ENCODE peak calls at places on chromosomes 12 and 14, in five cellular contexts. Q is esophagus squamous epithelium; H is gastrocnemius medialis; B is activated CD8-positive, alpha-beta T cell treated with anti-CD3 and anti-CD28 coated beads for 36 hours; O is NB4. K is an unnamed sample.

GRCh38 chr12:54385251-54385914 is 850 bp upstream of the ZNF385A start:
- DNase-seq in Q (no peak), H (no peak), B (no peak), O (peak; percentile 56), K (no peak)

GRCh38 chr14:101071493-101071891 is 168.0 kb upstream of the RTL1 start:
- DNase-seq in Q (no peak), H (no peak), B (no peak), O (no peak), K (no peak)

GRCh38 chr14:81331229-81332026 is 68.7 kb downstream of the STON2 start:
- DNase-seq in Q (no peak), H (no peak), B (no peak), O (no peak), K (no peak)

GRCh38 chr14:101501858-101502615 is 59.3 kb upstream of the DIO3 start:
- DNase-seq in Q (no peak), H (no peak), B (no peak), O (no peak), K (peak; percentile 57)

GRCh38 chr12:26821212-26821701 is 11.7 kb downstream of the ITPR2 start:
- DNase-seq in Q (no peak), H (no peak), B (no peak), O (no peak), K (no peak)

GRCh38 chr12:60290532-60290931 is 694.7 kb downstream of the SLC16A7 start:
- DNase-seq in Q (no peak), H (no peak), B (no peak), O (no peak), K (no peak)

GRCh38 chr14:26863736-26864135 is 265.9 kb upstream of the NOVA1 start:
- DNase-seq in Q (no peak), H (no peak), B (no peak), O (peak; percentile 26), K (no peak)

GRCh38 chr14:96130854-96131253 is 73.8 kb upstream of the BDKRB2 start:
- DNase-seq in Q (no peak), H (no peak), B (no peak), O (no peak), K (no peak)

GRCh38 chr14:93748208-93749080 is 39.8 kb downstream of the PRIMA1 start:
- DNase-seq in Q (no peak), H (no peak), B (no peak), O (no peak), K (no peak)

GRCh38 chr14:23829736-23830474 is 123.7 kb upstream of the DHRS4 start:
- DNase-seq in Q (no peak), H (no peak), B (peak; percentile 5), O (peak; percentile 84), K (no peak)

GRCh38 chr12:124609041-124609984 is 41.9 kb upstream of the NCOR2 start:
- DNase-seq in Q (peak; percentile 53), H (peak; percentile 44), B (peak; percentile 89), O (peak; percentile 84), K (peak; percentile 76)

GRCh38 chr12:109393437-109394345 is 46.0 kb downstream of the MYO1H start:
- DNase-seq in Q (no peak), H (peak; percentile 22), B (peak; percentile 51), O (peak; percentile 75), K (peak; percentile 27)

GRCh38 chr12:100674009-100674888 is 100.8 kb downstream of the GAS2L3 start:
- DNase-seq in Q (no peak), H (no peak), B (no peak), O (no peak), K (no peak)

GRCh38 chr14:55303646-55304277 is 32.5 kb downstream of the FBXO34 start:
- DNase-seq in Q (no peak), H (no peak), B (no peak), O (peak; percentile 21), K (no peak)

GRCh38 chr12:104370989-104371870 is 67.7 kb downstream of the EID3 start:
- DNase-seq in Q (no peak), H (no peak), B (no peak), O (peak; percentile 1), K (no peak)

GRCh38 chr12:26608273-26608672 is 224.7 kb downstream of the ITPR2 start:
- DNase-seq in Q (no peak), H (no peak), B (no peak), O (no peak), K (no peak)

GRCh38 chr14:32657081-32657480 is 281.6 kb upstream of the NPAS3 start:
- DNase-seq in Q (no peak), H (peak; percentile 43), B (no peak), O (peak; percentile 85), K (no peak)

GRCh38 chr12:88144037-88144436 is 1.9 kb downstream of the TMTC3 start:
- DNase-seq in Q (no peak), H (no peak), B (no peak), O (no peak), K (no peak)

GRCh38 chr12:91133871-91134270 is 22.6 kb upstream of the LUM start:
- DNase-seq in Q (no peak), H (no peak), B (no peak), O (no peak), K (no peak)

GRCh38 chr12:119259483-119259882 is 75.0 kb upstream of the CCDC60 start:
- DNase-seq in Q (no peak), H (no peak), B (no peak), O (no peak), K (no peak)

GRCh38 chr12:90292183-90292582 is 583.5 kb upstream of the ATP2B1 start:
- DNase-seq in Q (no peak), H (no peak), B (no peak), O (no peak), K (no peak)

GRCh38 chr14:76720382-76720813 is 40.9 kb upstream of the VASH1 start:
- DNase-seq in Q (no peak), H (peak; percentile 67), B (no peak), O (peak; percentile 61), K (peak; percentile 84)

GRCh38 chr12:90064759-90065158 is 356.1 kb upstream of the ATP2B1 start:
- DNase-seq in Q (no peak), H (no peak), B (no peak), O (no peak), K (no peak)

GRCh38 chr12:75480469-75480949 is at the start of gene GLIPR1:
- DNase-seq in Q (peak; percentile 15), H (peak; percentile 57), B (peak; percentile 86), O (peak; percentile 95), K (peak; percentile 89)

GRCh38 chr12:2264622-2265306 is 212.0 kb downstream of the CACNA1C start:
- DNase-seq in Q (no peak), H (peak; percentile 58), B (no peak), O (no peak), K (peak; percentile 85)

GRCh38 chr14:88452231-88452630 is 66.8 kb downstream of the SPATA7 start:
- DNase-seq in Q (no peak), H (no peak), B (peak; percentile 2), O (no peak), K (no peak)
- TF ChIP-seq CTCF in Q (no peak), H (no peak), B (no peak), O (no peak), K (no peak)

DNA sequence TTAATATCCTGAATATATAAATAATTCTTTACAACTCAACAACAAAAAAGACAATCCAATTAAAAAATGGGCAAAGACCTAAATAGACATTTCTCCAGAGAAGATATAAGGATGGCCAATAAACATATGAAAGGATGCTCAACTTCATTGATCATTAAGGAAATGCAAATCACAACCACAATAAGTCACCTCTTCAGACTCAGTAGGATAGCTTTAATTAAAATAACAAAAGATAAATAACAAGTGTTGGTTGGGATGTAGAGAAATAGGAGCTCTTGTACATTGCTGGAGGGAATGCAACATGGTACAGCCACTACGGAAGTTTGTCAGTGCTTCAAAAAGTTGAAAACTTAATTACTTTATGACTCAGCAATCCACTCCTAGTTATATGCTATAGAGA is 129.7 kb upstream of the OVCH1 start:
- DNase-seq in Q (no peak), H (no peak), B (no peak), O (no peak), K (no peak)
- TF ChIP-seq CTCF in Q (no peak), H (no peak), B (no peak), O (no peak), K (no peak)

GRCh38 chr12:6735448-6736191 is 11.8 kb downstream of the COPS7A start:
- DNase-seq in Q (no peak), H (peak; percentile 72), B (peak; percentile 77), O (peak; percentile 53), K (peak; percentile 76)
- TF ChIP-seq CTCF in Q (peak; percentile 81), H (peak; percentile 77), B (peak; percentile 67), O (peak; percentile 47), K (no peak)

GRCh38 chr12:71754461-71755145 is at the start of gene RAB21:
- DNase-seq in Q (peak; percentile 92), H (peak; percentile 98), B (peak; percentile 99), O (peak; percentile 98), K (peak; percentile 97)
- TF ChIP-seq CTCF in Q (peak; percentile 39), H (peak; percentile 42), B (no peak), O (no peak), K (no peak)

GRCh38 chr12:7076493-7076892 is 15.8 kb downstream of the C1R start:
- DNase-seq in Q (no peak), H (no peak), B (no peak), O (no peak), K (peak; percentile 80)

GRCh38 chr12:7075931-7076330 is 15.4 kb downstream of the C1S start:
- DNase-seq in Q (no peak), H (no peak), B (no peak), O (no peak), K (peak; percentile 50)

GRCh38 chr12:7075518-7075917 is 15.0 kb downstream of the C1S start:
- DNase-seq in Q (no peak), H (no peak), B (no peak), O (no peak), K (no peak)

GRCh38 chr12:7079826-7080125 is 12.5 kb downstream of the C1R start:
- DNase-seq in Q (no peak), H (no peak), B (no peak), O (no peak), K (no peak)

GRCh38 chr12:7078163-7078562 is 14.1 kb downstream of the C1R start:
- DNase-seq in Q (no peak), H (no peak), B (no peak), O (no peak), K (no peak)
- TF ChIP-seq CTCF in Q (no peak), H (no peak), B (no peak), O (no peak), K (no peak)

GRCh38 chr12:57229041-57229633 is 374 bp upstream of the SHMT2 start:
- DNase-seq in Q (no peak), H (no peak), B (no peak), O (peak; percentile 84), K (no peak)
- TF ChIP-seq CTCF in Q (no peak), H (peak; percentile 24), B (no peak), O (no peak), K (no peak)